ENCODE peak calls at places on chromosomes 11 and 22, in five cellular contexts. One of them, this sample, is unnamed.

GRCh38 chr11:122167100-122167499 is 51.1 kb upstream of the BLID start:
- DNase-seq in H1: no peak
- DNase-seq in HepG2: no peak
- DNase-seq in K562: no peak
- DNase-seq in GM12878: no peak
- DNase-seq in this sample: no peak

GRCh38 chr11:64234840-64235379 is 526 bp downstream of the VEGFB start:
- DNase-seq in H1: no peak
- DNase-seq in HepG2: no peak
- DNase-seq in GM12878: no peak
- DNase-seq in K562: peak; percentile 51
- DNase-seq in this sample: peak; percentile 50

GRCh38 chr22:25661067-25661466 is 80.9 kb upstream of the MYO18B start:
- DNase-seq in HepG2: no peak
- DNase-seq in H1: no peak
- DNase-seq in K562: no peak
- DNase-seq in GM12878: no peak
- DNase-seq in this sample: no peak

GRCh38 chr22:26681395-26681821 is 24.0 kb downstream of the MIAT start:
- DNase-seq in K562: no peak
- DNase-seq in H1: no peak
- DNase-seq in HepG2: no peak
- DNase-seq in GM12878: no peak
- DNase-seq in this sample: peak; percentile 68

GRCh38 chr22:22182990-22183264 is 61.7 kb upstream of the VPREB1 start:
- DNase-seq in HepG2: no peak
- DNase-seq in K562: no peak
- DNase-seq in GM12878: no peak
- DNase-seq in H1: no peak
- DNase-seq in this sample: no peak

GRCh38 chr11:100918551-100919500 is 210.8 kb downstream of the PGR start:
- DNase-seq in H1: no peak
- DNase-seq in HepG2: no peak
- DNase-seq in GM12878: no peak
- DNase-seq in K562: no peak
- DNase-seq in this sample: no peak

GRCh38 chr11:20010861-20011225 is 149.4 kb downstream of the DBX1 start:
- DNase-seq in HepG2: no peak
- DNase-seq in K562: no peak
- DNase-seq in GM12878: no peak
- DNase-seq in H1: no peak
- DNase-seq in this sample: no peak

GRCh38 chr11:8111636-8112035 is 30.6 kb downstream of the TUB start:
- DNase-seq in HepG2: no peak
- DNase-seq in H1: no peak
- DNase-seq in GM12878: no peak
- DNase-seq in K562: no peak
- DNase-seq in this sample: no peak

GRCh38 chr11:75814369-75814685 is 683 bp upstream of the UVRAG start:
- DNase-seq in H1: no peak
- DNase-seq in HepG2: no peak
- DNase-seq in K562: no peak
- DNase-seq in GM12878: no peak
- DNase-seq in this sample: no peak

GRCh38 chr11:121328213-121328966 is 35.8 kb downstream of the SC5D start:
- DNase-seq in H1: no peak
- DNase-seq in HepG2: no peak
- DNase-seq in K562: no peak
- DNase-seq in GM12878: no peak
- DNase-seq in this sample: no peak

GRCh38 chr11:6692128-6692527 is 9.0 kb upstream of the MRPL17 start:
- DNase-seq in K562: no peak
- DNase-seq in GM12878: no peak
- DNase-seq in HepG2: no peak
- DNase-seq in H1: no peak
- DNase-seq in this sample: no peak

GRCh38 chr11:82556210-82556609 is 177.5 kb downstream of the FAM181B start:
- DNase-seq in H1: no peak
- DNase-seq in GM12878: no peak
- DNase-seq in K562: no peak
- DNase-seq in HepG2: no peak
- DNase-seq in this sample: no peak

GRCh38 chr11:96287796-96288439 is 55.1 kb downstream of the MAML2 start:
- DNase-seq in K562: no peak
- DNase-seq in H1: no peak
- DNase-seq in HepG2: no peak
- DNase-seq in GM12878: no peak
- DNase-seq in this sample: no peak

GRCh38 chr11:119436093-119436492 is 13.1 kb upstream of the THY1 start:
- DNase-seq in K562: no peak
- DNase-seq in HepG2: no peak
- DNase-seq in GM12878: no peak
- DNase-seq in H1: no peak
- DNase-seq in this sample: no peak

GRCh38 chr11:119433369-119433749 is 10.4 kb upstream of the THY1 start:
- DNase-seq in HepG2: no peak
- DNase-seq in H1: no peak
- DNase-seq in GM12878: no peak
- DNase-seq in K562: no peak
- DNase-seq in this sample: no peak

GRCh38 chr11:119431523-119431922 is 8.6 kb upstream of the THY1 start:
- DNase-seq in HepG2: no peak
- DNase-seq in K562: no peak
- DNase-seq in GM12878: no peak
- DNase-seq in H1: no peak
- DNase-seq in this sample: no peak

GRCh38 chr11:119434531-119435330 is 11.8 kb upstream of the THY1 start:
- DNase-seq in K562: no peak
- DNase-seq in GM12878: no peak
- DNase-seq in HepG2: no peak
- DNase-seq in H1: no peak
- DNase-seq in this sample: no peak

GRCh38 chr11:119432484-119433368 is 9.8 kb upstream of the THY1 start:
- DNase-seq in HepG2: no peak
- DNase-seq in H1: no peak
- DNase-seq in K562: no peak
- DNase-seq in GM12878: no peak
- DNase-seq in this sample: no peak
- TF ChIP-seq ATF2 in HepG2: no peak
- TF ChIP-seq ATF2 in H1: no peak
- TF ChIP-seq ATF2 in K562: no peak
- TF ChIP-seq ATF2 in GM12878: no peak
- TF ChIP-seq ATF2 in this sample: no peak

GRCh38 chr11:18696638-18697225 is 1.8 kb upstream of the TMEM86A start:
- DNase-seq in H1: no peak
- DNase-seq in K562: no peak
- DNase-seq in HepG2: no peak
- DNase-seq in GM12878: no peak
- DNase-seq in this sample: no peak
- TF ChIP-seq ATF2 in H1: no peak
- TF ChIP-seq ATF2 in K562: no peak
- TF ChIP-seq ATF2 in HepG2: no peak
- TF ChIP-seq ATF2 in GM12878: no peak
- TF ChIP-seq ATF2 in this sample: no peak

DNA sequence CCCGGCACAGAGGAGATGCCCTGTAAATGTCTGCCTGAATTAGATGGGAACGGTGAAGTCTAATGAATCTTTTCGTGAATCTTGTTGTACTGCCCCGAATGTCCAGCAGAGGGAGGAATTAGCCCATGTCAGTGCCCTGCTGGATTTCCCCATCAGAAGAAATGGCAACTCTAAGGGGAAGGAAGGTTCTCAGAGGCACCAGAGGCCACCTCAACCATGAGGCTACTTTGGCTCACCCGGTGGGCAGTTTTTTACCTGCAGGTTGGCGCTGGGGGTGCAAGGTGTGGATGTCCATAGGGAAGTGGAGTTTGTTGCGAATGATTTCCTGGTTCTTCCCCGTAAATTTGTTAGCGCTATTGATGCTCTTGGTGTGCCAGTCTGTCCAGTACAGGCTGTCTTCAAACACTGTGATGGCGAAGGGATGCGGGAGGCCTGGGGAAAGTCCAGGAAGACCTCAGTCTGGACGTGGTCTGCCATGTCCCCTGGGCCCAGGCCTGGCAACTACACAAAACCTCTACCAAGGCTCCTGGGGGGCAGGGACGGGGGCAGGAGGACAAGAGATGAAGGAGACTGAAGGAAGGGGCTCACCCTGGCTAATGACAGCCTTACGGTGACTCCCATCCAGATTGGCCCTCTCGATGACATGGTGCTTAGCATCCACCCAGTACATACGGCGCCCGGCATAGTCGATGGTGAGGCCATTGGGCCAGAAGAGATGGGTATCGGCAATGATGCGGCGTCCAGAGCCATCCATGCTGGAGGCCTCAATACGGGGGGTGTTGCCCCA is 28.5 kb downstream of the LRP4 start:
- DNase-seq in H1: peak; percentile 51
- DNase-seq in K562: peak; percentile 69
- DNase-seq in GM12878: peak; percentile 32
- DNase-seq in HepG2: peak; percentile 65
- DNase-seq in this sample: peak; percentile 80
- TF ChIP-seq ATF2 in H1: no peak
- TF ChIP-seq ATF2 in K562: no peak
- TF ChIP-seq ATF2 in GM12878: no peak
- TF ChIP-seq ATF2 in HepG2: no peak
- TF ChIP-seq ATF2 in this sample: no peak

GRCh38 chr22:44880588-44881245 is 128.3 kb downstream of the ARHGAP8 start:
- DNase-seq in K562: no peak
- DNase-seq in GM12878: no peak
- DNase-seq in HepG2: no peak
- DNase-seq in H1: no peak
- DNase-seq in this sample: no peak
- TF ChIP-seq ATF2 in K562: no peak
- TF ChIP-seq ATF2 in GM12878: no peak
- TF ChIP-seq ATF2 in HepG2: no peak
- TF ChIP-seq ATF2 in H1: no peak
- TF ChIP-seq ATF2 in this sample: no peak

DNA sequence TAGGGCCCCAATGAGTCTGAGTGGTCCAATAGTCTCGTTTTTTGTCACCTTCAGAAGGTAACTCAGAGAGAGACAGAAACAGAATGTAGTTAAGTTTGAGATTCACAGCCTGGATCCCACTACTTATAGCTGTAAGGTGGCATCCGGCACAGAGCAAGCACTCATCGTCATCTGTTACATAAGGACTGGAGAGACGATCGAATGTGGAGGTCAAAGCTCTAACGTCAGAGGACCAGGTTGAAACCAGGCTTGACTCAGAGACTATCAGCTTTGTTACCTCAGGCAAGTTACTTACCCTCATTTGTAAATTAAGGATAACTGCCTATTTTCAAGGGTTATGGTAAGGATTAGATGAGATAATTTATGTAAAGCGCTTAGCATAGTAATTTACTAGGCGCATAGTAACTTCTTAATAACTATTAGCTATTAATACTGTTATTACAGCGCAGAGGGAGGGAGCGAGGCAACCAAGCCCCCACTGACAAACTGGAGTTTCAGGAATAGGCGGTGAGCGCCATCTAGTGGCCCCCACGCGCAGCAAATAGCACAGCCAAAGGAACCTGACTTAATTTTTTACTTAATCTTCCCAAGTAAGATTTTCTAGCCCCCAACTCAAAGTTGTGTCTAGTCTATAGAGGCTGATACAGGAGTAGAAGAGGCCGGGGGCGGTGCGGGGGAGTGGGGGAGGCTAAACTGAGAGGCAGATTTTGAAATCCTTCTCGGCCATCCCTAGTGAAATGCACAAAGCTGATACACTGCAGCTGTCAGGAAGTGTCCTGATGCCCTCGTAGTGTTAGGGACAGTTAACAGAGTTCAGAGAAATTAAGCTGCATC is 29.0 kb upstream of the API5 start:
- DNase-seq in HepG2: peak; percentile 9
- DNase-seq in GM12878: no peak
- DNase-seq in K562: peak; percentile 67
- DNase-seq in H1: no peak
- DNase-seq in this sample: peak; percentile 60
- TF ChIP-seq ATF2 in HepG2: no peak
- TF ChIP-seq ATF2 in GM12878: no peak
- TF ChIP-seq ATF2 in K562: no peak
- TF ChIP-seq ATF2 in H1: no peak
- TF ChIP-seq ATF2 in this sample: no peak

GRCh38 chr11:3995307-3995706 is 99.3 kb upstream of the RRM1 start:
- DNase-seq in H1: no peak
- DNase-seq in HepG2: no peak
- DNase-seq in GM12878: no peak
- DNase-seq in K562: no peak
- DNase-seq in this sample: no peak
- TF ChIP-seq ATF2 in H1: no peak
- TF ChIP-seq ATF2 in HepG2: no peak
- TF ChIP-seq ATF2 in GM12878: no peak
- TF ChIP-seq ATF2 in K562: no peak
- TF ChIP-seq ATF2 in this sample: no peak

This sample was measured in WTC11.